ENCODE peak calls at places on chromosome X, in six cellular contexts. N, E, F, P, W and K are unnamed samples. For H3K27me3, the result is how much of the 10 kb centered on the place peaks cover.

GRCh38 chrX:46447384-46447783 is 97.8 kb downstream of the ZNF674 start:
- DNase-seq in N (no peak), E (no peak), F (no peak), P (no peak), W (peak), K (no peak)

GRCh38 chrX:132559101-132559500 is 70.3 kb upstream of the MBNL3 start:
- DNase-seq in N (no peak), E (no peak), F (no peak), P (no peak), W (no peak), K (no peak)

GRCh38 chrX:17376381-17377046 is 1.5 kb downstream of the NHS start:
- DNase-seq in N (no peak), E (peak), F (no peak), P (no peak), W (no peak), K (no peak)

GRCh38 chrX:115929480-115929879 is 241.1 kb upstream of the AGTR2 start:
- DNase-seq in N (no peak), E (no peak), F (no peak), P (no peak), W (no peak), K (no peak)

GRCh38 chrX:6679550-6679949 is 144.6 kb upstream of the VCX3A start:
- DNase-seq in N (no peak), E (no peak), F (no peak), P (no peak), W (no peak), K (no peak)

GRCh38 chrX:15468036-15468435 is 25.1 kb downstream of the PIR start:
- DNase-seq in N (no peak), E (no peak), F (peak), P (no peak), W (peak), K (no peak)

GRCh38 chrX:20309796-20310195 is 43.1 kb upstream of the RPS6KA3 start:
- DNase-seq in N (no peak), E (no peak), F (peak), P (no peak), W (peak), K (no peak)

GRCh38 chrX:31038585-31039326 is 33.1 kb downstream of the FTHL17 start:
- DNase-seq in N (no peak), E (no peak), F (peak), P (no peak), W (peak), K (no peak)

GRCh38 chrX:37653397-37654085 is 32.0 kb upstream of the XK start:
- DNase-seq in N (no peak), E (no peak), F (no peak), P (no peak), W (no peak), K (no peak)

GRCh38 chrX:789096-789495 is 158.5 kb downstream of the SHOX start:
- DNase-seq in N (no peak), E (no peak), F (no peak), P (no peak), W (no peak), K (no peak)

GRCh38 chrX:96432647-96433046 is 252.0 kb upstream of the DIAPH2 start:
- DNase-seq in N (no peak), E (no peak), F (peak), P (no peak), W (no peak), K (no peak)
- H3K4me3 ChIP-seq in N (no peak), E (no peak), F (no peak), P (no peak), W (no peak), K (no peak)

GRCh38 chrX:154412468-154412867 is 1.1 kb downstream of the TAFAZZIN start:
- DNase-seq in N (no peak), E (no peak), F (no peak), P (peak), W (no peak), K (peak)

GRCh38 chrX:154411322-154411980 is at the start of gene TAFAZZIN:
- DNase-seq in N (peak), E (peak), F (peak), P (peak), W (peak), K (peak)

GRCh38 chrX:154411981-154412340 is 622 bp downstream of the TAFAZZIN start:
- DNase-seq in N (peak), E (peak), F (peak), P (peak), W (peak), K (peak)

GRCh38 chrX:154408659-154409221 is 314 bp downstream of the DNASE1L1 start:
- DNase-seq in N (no peak), E (no peak), F (no peak), P (no peak), W (no peak), K (no peak)

GRCh38 chrX:154409222-154409871 is at the start of gene DNASE1L1:
- DNase-seq in N (peak), E (peak), F (peak), P (peak), W (peak), K (no peak)
- H3K27ac ChIP-seq in N (peak), E (peak), F (peak), P (peak), W (peak), K (peak)

GRCh38 chrX:49166914-49167739 is 4.6 kb downstream of the MAGIX start:
- DNase-seq in N (peak), E (peak), F (peak), P (peak), W (peak), K (no peak)
- H3K27me3 ChIP-seq in N (under half), E (under half), F (under half), P (under half), W (under half), K (under half)

DNA sequence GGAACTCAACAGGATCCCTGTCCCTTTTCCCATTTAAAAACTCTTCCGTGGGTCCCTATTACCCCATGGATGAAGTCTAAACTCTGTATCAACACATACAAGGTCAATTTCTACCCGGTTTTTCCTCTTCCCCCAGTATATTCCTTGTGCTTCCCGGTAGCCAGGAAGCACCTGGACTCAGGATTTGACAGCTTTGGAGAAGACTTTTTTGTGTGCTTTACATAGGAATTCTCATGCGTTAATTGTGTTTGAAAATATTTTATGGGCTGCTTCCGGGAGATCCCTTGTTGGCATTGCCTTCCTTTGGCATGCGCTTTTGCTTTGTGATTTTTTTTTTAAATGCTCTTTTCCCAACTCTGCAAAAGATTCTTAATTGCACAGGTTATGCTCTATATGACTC is 7.2 kb downstream of the SMS start:
- DNase-seq in N (no peak), E (no peak), F (no peak), P (no peak), W (no peak), K (no peak)
- H3K4me3 ChIP-seq in N (no peak), E (no peak), F (no peak), P (no peak), W (no peak), K (no peak)

GRCh38 chrX:10828640-10829039 is 208.3 kb upstream of the MID1 start:
- DNase-seq in N (no peak), E (no peak), F (no peak), P (no peak), W (no peak), K (no peak)
- H3K27ac ChIP-seq in N (no peak), E (no peak), F (no peak), P (no peak), W (no peak), K (no peak)

GRCh38 chrX:40148189-40148438 is 50.4 kb upstream of the BCOR start:
- DNase-seq in N (no peak), E (no peak), F (no peak), P (no peak), W (no peak), K (no peak)
- H3K27me3 ChIP-seq in N (under half), E (under half), F (under half), P (under half), W (under half), K (under half)